ENCODE peak calls at places on chromosomes 3 and 15, in six cellular contexts. I is hepatocyte, S is PC-3, J is OCI-LY7, E is GM23338, V is HCT116. M is an unnamed sample.

GRCh38 chr3:62186967-62187366 is 186.4 kb downstream of the FEZF2 start:
- DNase-seq in I (peak), S (peak), J (peak), E (peak), V (peak), M (peak)

GRCh38 chr3:98328933-98329332 is 24.7 kb upstream of the OR5K4 start:
- DNase-seq in I (no peak), S (no peak), J (no peak), E (peak), V (no peak), M (no peak)

GRCh38 chr15:29123991-29124390 is 145.6 kb downstream of the NSMCE3 start:
- DNase-seq in I (no peak), S (no peak), J (no peak), E (no peak), V (no peak), M (no peak)

GRCh38 chr3:28835751-28836150 is 445.1 kb upstream of the RBMS3 start:
- DNase-seq in I (no peak), S (peak), J (no peak), E (peak), V (no peak), M (peak)

GRCh38 chr3:39762537-39762936 is 46.9 kb upstream of the MYRIP start:
- DNase-seq in I (no peak), S (no peak), J (no peak), E (no peak), V (no peak), M (no peak)

GRCh38 chr3:50652709-50653108 is 22.0 kb upstream of the DOCK3 start:
- DNase-seq in I (peak), S (peak), J (peak), E (peak), V (no peak), M (peak)

GRCh38 chr3:62727576-62727975 is 147.6 kb downstream of the CADPS start:
- DNase-seq in I (no peak), S (no peak), J (no peak), E (no peak), V (no peak), M (peak)

GRCh38 chr15:83308671-83309070 is 24.2 kb upstream of the BNC1 start:
- DNase-seq in I (no peak), S (no peak), J (no peak), E (no peak), V (no peak), M (no peak)

GRCh38 chr15:32861741-32862140 is 143.9 kb downstream of the GREM1 start:
- DNase-seq in I (peak), S (no peak), J (no peak), E (peak), V (no peak), M (peak)
- H3K4me3 ChIP-seq in I (no peak), S (no peak), J (no peak), E (no peak), V (no peak), M (no peak)

GRCh38 chr3:124823648-124824047 is 63.5 kb downstream of the ITGB5 start:
- DNase-seq in I (no peak), S (no peak), J (no peak), E (no peak), V (no peak), M (no peak)

GRCh38 chr3:124826703-124827102 is 60.5 kb downstream of the ITGB5 start:
- DNase-seq in I (no peak), S (peak), J (no peak), E (peak), V (no peak), M (no peak)

GRCh38 chr3:124829175-124829818 is 57.9 kb downstream of the ITGB5 start:
- DNase-seq in I (no peak), S (no peak), J (no peak), E (no peak), V (no peak), M (no peak)

GRCh38 chr3:124821356-124821755 is 65.8 kb downstream of the ITGB5 start:
- DNase-seq in I (no peak), S (no peak), J (no peak), E (no peak), V (no peak), M (no peak)

GRCh38 chr3:124824286-124824915 is 62.8 kb downstream of the ITGB5 start:
- DNase-seq in I (no peak), S (peak), J (no peak), E (no peak), V (no peak), M (no peak)
- TF ChIP-seq EZH2phosphoT487 in I (no peak), S (no peak), J (no peak), E (no peak), V (no peak), M (no peak)

GRCh38 chr3:12809435-12809834 is 13.0 kb downstream of the CAND2 start:
- DNase-seq in I (no peak), S (no peak), J (no peak), E (no peak), V (no peak), M (no peak)

GRCh38 chr3:12809001-12809400 is 12.5 kb downstream of the CAND2 start:
- DNase-seq in I (no peak), S (no peak), J (no peak), E (no peak), V (no peak), M (no peak)

GRCh38 chr3:12810013-12810780 is 13.7 kb downstream of the CAND2 start:
- DNase-seq in I (peak), S (peak), J (peak), E (peak), V (peak), M (peak)

GRCh38 chr3:12812812-12813211 is 16.3 kb downstream of the CAND2 start:
- DNase-seq in I (no peak), S (no peak), J (no peak), E (no peak), V (no peak), M (no peak)

DNA sequence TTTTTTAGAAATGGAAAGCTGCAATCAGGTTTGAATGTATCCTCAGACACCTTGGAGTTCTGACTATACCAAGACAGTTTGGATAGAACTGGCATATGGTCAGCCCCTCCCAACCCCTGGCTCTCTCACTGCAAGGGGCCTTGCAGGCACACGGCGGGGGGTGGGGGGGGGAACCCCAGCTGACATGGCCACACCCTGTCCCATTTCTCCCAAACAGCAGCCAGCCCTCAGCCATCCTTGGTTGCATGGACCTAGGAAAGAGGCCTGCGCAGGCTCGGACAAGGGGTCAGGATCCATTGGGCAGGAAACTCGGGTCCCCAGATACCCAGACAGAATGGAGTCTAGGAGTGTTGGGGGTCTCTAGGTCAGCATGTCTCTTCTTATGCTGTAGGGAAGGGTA is 14.5 kb downstream of the CAND2 start:
- DNase-seq in I (no peak), S (no peak), J (no peak), E (no peak), V (no peak), M (no peak)
- H3K4me3 ChIP-seq in I (no peak), S (no peak), J (no peak), E (peak), V (no peak), M (peak)

DNA sequence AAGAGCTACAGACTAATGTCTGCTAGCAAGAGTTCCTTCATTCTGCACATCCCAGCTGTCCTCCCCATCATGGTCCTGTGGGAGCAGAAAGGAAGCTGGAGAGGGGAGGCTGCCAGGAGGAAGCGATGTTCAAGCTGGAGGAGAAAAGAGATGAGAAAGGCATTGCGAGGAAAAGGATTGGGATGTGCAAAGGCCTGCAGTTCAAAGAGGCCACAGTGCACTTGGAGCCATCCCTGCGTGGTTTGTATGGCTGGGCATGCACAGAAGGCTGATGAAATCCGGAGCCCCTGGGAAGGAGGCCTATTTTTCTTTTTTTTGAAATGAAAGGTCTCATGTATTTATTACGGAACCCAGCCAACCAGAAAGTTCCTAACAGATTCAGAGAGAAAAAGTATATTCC is 22.8 kb downstream of the AMOTL2 start:
- DNase-seq in I (no peak), S (no peak), J (no peak), E (no peak), V (no peak), M (no peak)
- TF ChIP-seq EZH2phosphoT487 in I (no peak), S (no peak), J (no peak), E (no peak), V (no peak), M (no peak)

DNA sequence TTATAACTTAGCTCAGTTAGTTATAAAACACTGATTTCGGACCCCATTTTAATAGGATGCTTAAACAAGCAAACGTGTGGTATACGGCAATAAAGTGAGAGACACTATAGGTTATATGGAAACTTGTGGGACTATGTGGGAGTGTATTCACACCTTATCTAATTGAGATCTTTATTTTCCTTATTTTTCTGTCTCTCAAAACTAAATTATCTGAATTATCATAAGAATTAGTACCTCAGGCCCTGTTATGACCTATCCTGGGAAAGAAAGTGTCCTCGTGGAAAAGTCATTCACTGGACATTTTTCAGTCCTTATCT is 14.4 kb downstream of the WWTR1 start:
- DNase-seq in I (no peak), S (no peak), J (no peak), E (no peak), V (no peak), M (no peak)
- H3K4me3 ChIP-seq in I (no peak), S (no peak), J (no peak), E (no peak), V (no peak), M (no peak)

DNA sequence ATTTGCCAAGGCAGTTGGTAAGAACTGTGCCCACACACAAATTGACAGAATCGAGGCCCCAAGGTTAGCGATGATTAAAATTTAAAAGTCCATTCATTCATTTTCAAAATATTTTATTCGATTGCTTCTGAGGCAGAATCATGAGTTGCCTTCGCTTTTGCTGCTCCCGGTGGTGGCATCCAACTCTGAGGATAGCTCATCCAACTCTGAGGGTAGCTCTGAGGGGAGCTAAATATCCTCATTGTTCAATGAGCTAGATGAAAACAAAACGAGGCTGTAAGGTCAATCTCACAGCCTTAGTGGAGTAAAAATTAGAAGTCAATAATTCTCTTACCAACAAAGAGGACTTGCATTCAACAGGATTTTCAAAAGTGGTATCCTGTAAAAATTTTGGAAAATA is 901 bp upstream of the CHL1 start:
- DNase-seq in I (no peak), S (no peak), J (no peak), E (peak), V (no peak), M (peak)
- TF ChIP-seq EZH2phosphoT487 in I (no peak), S (no peak), J (no peak), E (no peak), V (no peak), M (no peak)